ENCODE peak calls at places on chromosomes 11 and 22, in nine cellular contexts. S, I, F, C, U, V, N, H and B are unnamed samples. For H3K27me3, the result is how much of the 10 kb centered on the place peaks cover.

GRCh38 chr11:43547900-43548381 is 132.6 kb upstream of the HSD17B12 start:
- DNase-seq in N (no peak), U (peak), C (no peak), H (no peak), I (peak), V (no peak), S (no peak), F (peak), B (no peak)

GRCh38 chr11:4697583-4697982 is at the start of gene OR51E2:
- DNase-seq in C (peak), V (peak), S (no peak), F (no peak), U (no peak), N (no peak), I (peak), H (no peak), B (no peak)

GRCh38 chr11:19093976-19094375 is 23.0 kb upstream of the ZDHHC13 start:
- DNase-seq in F (no peak), H (no peak), S (no peak), C (no peak), N (no peak), V (no peak), U (no peak), I (no peak), B (no peak)

GRCh38 chr11:70539360-70540095 is 141.2 kb downstream of the CTTN start:
- DNase-seq in H (no peak), C (no peak), U (no peak), S (peak), F (no peak), I (no peak), V (no peak), N (no peak), B (no peak)

GRCh38 chr22:47406180-47406723 is 643.8 kb downstream of the TBC1D22A start:
- DNase-seq in C (no peak), V (no peak), U (no peak), N (no peak), H (no peak), I (no peak), S (no peak), F (no peak), B (no peak)

GRCh38 chr11:109023029-109023428 is 358.2 kb downstream of the DDX10 start:
- DNase-seq in C (no peak), I (no peak), S (no peak), U (no peak), N (no peak), H (no peak), F (no peak), V (no peak), B (no peak)

GRCh38 chr11:47314992-47315391 is 37.5 kb downstream of the MYBPC3 start:
- DNase-seq in C (no peak), I (no peak), H (no peak), S (no peak), F (no peak), N (no peak), V (no peak), U (no peak), B (no peak)

GRCh38 chr11:47938791-47939560 is 41.4 kb upstream of the PTPRJ start:
- DNase-seq in S (no peak), F (no peak), U (no peak), H (no peak), C (no peak), I (no peak), N (no peak), V (no peak), B (no peak)

GRCh38 chr11:120835601-120836228 is 188.2 kb upstream of the TBCEL start:
- DNase-seq in F (no peak), H (no peak), V (no peak), C (no peak), I (no peak), N (no peak), U (no peak), S (no peak), B (no peak)

GRCh38 chr22:22884888-22885840 is 2.5 kb upstream of the IGLL5 start:
- DNase-seq in I (no peak), H (peak), S (no peak), V (no peak), U (no peak), N (no peak), C (no peak), F (no peak), B (no peak)

GRCh38 chr11:131606936-131607335 is 236.5 kb downstream of the NTM start:
- DNase-seq in V (no peak), N (no peak), F (no peak), C (no peak), S (no peak), H (no peak), U (no peak), I (no peak), B (no peak)

GRCh38 chr11:95132956-95133355 is 43.3 kb downstream of the ENDOD1 start:
- DNase-seq in H (no peak), I (no peak), C (no peak), N (no peak), S (no peak), F (no peak), U (peak), V (no peak), B (no peak)

GRCh38 chr22:19876314-19876940 is 21.8 kb upstream of the GNB1L start:
- DNase-seq in V (no peak), C (no peak), I (no peak), H (no peak), N (no peak), U (no peak), F (peak), S (peak), B (no peak)

GRCh38 chr22:27203276-27203660 is 545.9 kb downstream of the MIAT start:
- DNase-seq in N (no peak), U (no peak), I (no peak), V (no peak), F (no peak), C (no peak), H (no peak), S (no peak), B (no peak)

GRCh38 chr11:59173080-59173963 is 1.4 kb downstream of the DTX4 start:
- DNase-seq in N (no peak), C (no peak), U (peak), V (no peak), S (peak), F (no peak), H (peak), I (peak), B (no peak)

GRCh38 chr11:19753451-19754041 is 40.9 kb downstream of the NAV2 start:
- DNase-seq in S (peak), H (no peak), C (no peak), I (no peak), F (no peak), V (no peak), N (no peak), U (no peak), B (no peak)

GRCh38 chr22:29744902-29745301 is 21.9 kb downstream of the ZMAT5 start:
- DNase-seq in U (peak), V (no peak), I (no peak), H (no peak), F (peak), N (no peak), S (no peak), C (peak), B (no peak)

GRCh38 chr22:26442086-26442756 is 13.2 kb downstream of the ASPHD2 start:
- DNase-seq in N (no peak), V (no peak), F (no peak), H (no peak), C (no peak), S (no peak), U (no peak), I (no peak), B (no peak)

GRCh38 chr11:94767701-94768601 is at the start of gene AMOTL1:
- DNase-seq in V (peak), N (no peak), U (peak), S (peak), C (peak), I (peak), F (peak), H (peak), B (peak)

GRCh38 chr11:125390949-125391348 is 105.1 kb downstream of the FEZ1 start:
- DNase-seq in I (peak), C (peak), U (peak), S (no peak), F (no peak), N (no peak), H (no peak), V (no peak), B (no peak)

GRCh38 chr11:4134844-4135243 is 40.2 kb downstream of the RRM1 start:
- DNase-seq in S (no peak), V (no peak), I (no peak), N (no peak), H (no peak), F (no peak), C (peak), U (peak), B (no peak)

GRCh38 chr22:23574371-23574811 is 5.7 kb downstream of the IGLL1 start:
- DNase-seq in U (no peak), C (no peak), F (no peak), N (no peak), V (no peak), I (no peak), S (peak), H (no peak), B (no peak)

GRCh38 chr22:24801906-24802504 is 4.0 kb upstream of the SGSM1 start:
- DNase-seq in V (no peak), C (no peak), U (no peak), H (no peak), I (no peak), S (no peak), F (no peak), N (no peak), B (no peak)

GRCh38 chr11:118312328-118312727 is 7.8 kb downstream of the CD3E start:
- DNase-seq in S (no peak), H (no peak), F (no peak), U (no peak), I (no peak), N (no peak), V (no peak), C (no peak), B (no peak)

GRCh38 chr22:44405661-44406060 is 92.4 kb downstream of the RTL6 start:
- DNase-seq in I (no peak), C (no peak), H (no peak), F (no peak), N (no peak), S (peak), U (no peak), V (no peak), B (no peak)

GRCh38 chr11:1176224-1177019 is 18.7 kb downstream of the MUC5AC start:
- DNase-seq in C (no peak), N (no peak), U (no peak), H (no peak), F (no peak), S (no peak), V (no peak), I (no peak), B (no peak)

DNA sequence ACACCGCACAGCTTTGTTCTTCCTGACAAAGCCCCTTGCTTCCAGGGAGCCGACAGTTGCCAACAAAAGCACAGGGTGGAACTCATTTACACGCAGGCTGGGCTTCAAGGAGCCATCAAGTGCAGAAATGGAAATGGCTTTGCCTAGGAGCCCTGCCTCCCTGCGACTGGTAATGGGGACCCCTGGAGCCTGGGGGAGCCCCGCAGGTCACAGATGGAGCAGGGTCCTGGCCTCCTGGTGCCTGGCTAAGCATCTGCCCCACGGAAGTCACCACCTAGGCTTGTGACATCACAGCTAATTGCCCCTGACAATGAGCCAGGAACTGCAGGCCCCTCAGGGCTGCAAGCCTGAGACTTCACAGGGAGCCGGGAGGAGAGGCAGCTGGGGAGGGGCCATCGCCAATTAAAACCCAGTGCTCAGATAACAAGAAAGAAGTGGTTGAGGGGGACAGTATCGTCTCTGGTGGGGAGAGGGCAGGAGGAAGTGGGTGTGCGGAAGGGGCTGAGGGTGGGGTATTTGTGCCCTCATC is 66.8 kb downstream of the NFAM1 start:
- DNase-seq in S (no peak), N (no peak), H (no peak), V (no peak), I (peak), U (no peak), F (no peak), C (no peak), B (no peak)
- H3K4me3 ChIP-seq in S (no peak), N (no peak), H (no peak), V (peak), I (peak), U (no peak), F (no peak), C (no peak), B (no peak)

GRCh38 chr22:39805117-39805516 is 88.4 kb downstream of the ENTHD1 start:
- DNase-seq in S (no peak), C (no peak), V (no peak), N (no peak), I (no peak), U (no peak), F (no peak), H (no peak), B (no peak)
- H3K27me3 ChIP-seq in S (under half), C (under half), V (under half), N (under half), I (half or more), U (under half), F (under half), H (under half), B (half or more)

DNA sequence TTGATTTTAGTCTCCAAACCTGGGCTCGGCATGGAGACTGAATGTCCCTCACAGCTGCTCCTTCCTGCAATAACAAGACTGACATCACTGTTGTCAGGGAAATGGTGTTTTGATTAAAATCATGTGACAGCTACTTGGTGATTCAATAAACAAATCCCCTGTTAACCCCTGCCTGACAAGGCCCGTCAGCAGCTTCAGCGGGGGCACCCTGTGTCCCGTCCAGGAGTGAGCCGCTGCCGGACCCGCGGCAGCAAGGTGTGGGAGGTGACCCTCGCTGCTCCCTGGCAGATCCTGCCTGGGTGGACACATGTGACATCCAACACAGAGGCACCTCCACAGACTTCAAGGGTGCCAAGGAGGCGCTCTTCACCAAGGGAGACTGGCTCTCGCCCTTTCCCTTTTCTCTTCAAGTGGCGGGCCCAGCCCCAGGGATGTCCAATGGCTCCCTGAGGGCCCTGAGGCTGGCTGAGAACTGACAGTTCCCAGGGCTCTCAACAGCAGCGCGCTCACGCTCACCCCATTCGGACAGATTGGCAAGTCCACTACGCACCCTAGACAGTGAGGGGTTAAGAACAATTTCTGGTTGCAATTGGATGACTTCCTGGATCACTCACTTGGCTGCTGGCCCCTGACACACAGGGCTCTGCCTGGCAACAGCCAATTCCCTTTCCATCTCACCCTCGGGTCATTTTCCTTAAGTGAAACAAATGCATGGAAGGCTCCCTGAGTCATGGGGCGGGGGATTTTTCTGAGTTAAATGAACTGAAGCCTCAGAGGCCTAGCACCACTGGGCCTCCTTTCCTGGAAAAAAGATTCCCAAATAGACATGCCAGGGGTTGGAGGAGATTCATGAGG is 30.7 kb downstream of the PPP2R1B start:
- DNase-seq in H (peak), F (peak), I (no peak), N (no peak), U (peak), V (no peak), C (peak), S (no peak), B (no peak)
- H3K4me3 ChIP-seq in H (peak), F (peak), I (no peak), N (no peak), U (no peak), V (no peak), C (peak), S (peak), B (peak)

GRCh38 chr11:17722000-17722643 is 2.8 kb downstream of the MYOD1 start:
- DNase-seq in I (peak), U (peak), N (no peak), S (no peak), H (no peak), F (no peak), C (no peak), V (no peak), B (no peak)
- H3K27me3 ChIP-seq in I (half or more), U (half or more), N (under half), S (half or more), H (half or more), F (under half), C (half or more), V (half or more), B (under half)

GRCh38 chr11:46099973-46100335 is 21.3 kb downstream of the PHF21A start:
- DNase-seq in I (no peak), C (no peak), F (no peak), S (no peak), H (no peak), N (no peak), U (peak), V (no peak), B (no peak)
- H3K4me3 ChIP-seq in I (no peak), C (peak), F (peak), S (peak), H (peak), N (peak), U (no peak), V (no peak), B (no peak)

DNA sequence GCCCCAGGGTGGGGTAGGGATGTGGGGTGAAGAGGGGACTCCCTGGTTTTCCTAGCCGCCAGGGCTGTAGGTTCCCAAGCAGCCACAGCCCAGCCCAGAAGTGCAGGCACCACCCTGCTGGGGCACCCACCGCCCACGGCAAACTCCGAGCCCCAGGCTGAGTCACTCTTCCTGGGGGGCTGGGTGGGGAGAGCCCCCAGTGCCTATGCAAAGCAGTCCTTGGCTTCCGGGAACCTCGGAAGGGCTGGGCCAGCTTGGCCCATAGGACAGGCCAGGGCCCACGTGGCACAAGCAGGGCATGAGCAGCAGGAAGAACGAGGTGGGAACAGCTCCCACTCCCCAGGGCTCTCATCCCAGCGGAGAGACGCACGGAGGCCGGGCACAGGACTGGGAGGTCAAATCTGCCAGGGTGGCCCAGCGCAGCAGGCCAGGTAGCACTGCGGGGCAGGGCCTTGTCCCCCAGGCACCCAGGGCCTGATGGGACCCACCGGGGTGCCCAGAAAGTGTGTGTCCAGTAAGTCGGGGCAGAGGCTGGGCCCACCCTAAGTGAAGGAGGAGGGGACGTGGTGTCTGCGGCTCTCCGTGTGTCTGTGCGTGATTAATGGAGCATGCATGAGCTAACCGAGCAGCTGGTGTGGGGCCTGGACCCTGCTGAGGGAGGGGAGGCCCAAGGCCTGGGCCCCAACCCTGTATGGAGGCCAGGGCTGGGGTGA is 4.6 kb upstream of the IL17REL start:
- DNase-seq in H (no peak), C (no peak), I (peak), F (no peak), U (no peak), N (no peak), S (no peak), V (no peak), B (no peak)
- H3K27me3 ChIP-seq in H (half or more), C (half or more), I (half or more), F (under half), U (half or more), N (under half), S (half or more), V (under half), B (under half)

DNA sequence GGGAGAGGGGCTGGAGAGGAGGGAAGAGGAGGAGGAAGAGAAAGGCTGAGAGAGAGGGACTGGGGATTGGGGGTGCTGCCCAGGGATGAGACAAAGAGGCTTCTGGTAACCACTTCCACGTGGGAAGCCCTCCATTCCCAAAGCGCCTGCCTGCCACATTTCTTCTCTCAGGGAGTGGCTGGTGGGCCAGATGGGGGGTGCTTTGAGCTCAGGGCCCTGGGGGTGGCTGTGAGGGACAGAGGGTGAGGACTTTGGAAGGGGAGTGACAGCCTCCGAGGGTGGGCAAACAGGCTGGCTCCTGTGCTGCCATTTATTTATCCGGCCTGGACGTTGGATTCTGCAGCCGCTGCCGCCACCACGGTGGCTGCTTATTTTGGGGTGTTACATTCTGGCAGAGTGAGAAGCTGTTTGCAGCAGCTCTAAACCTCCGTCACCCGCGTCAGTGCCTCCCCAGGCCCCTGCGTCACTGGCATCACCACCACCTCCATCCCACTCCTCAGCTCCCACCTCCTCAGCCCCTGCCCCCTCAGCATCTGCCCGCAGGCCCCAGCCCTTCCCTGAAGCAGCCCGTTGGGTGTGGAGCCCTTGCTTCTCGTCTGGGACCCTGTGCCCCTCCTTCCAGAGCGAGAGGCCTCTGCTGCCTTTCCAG is 1.6 kb downstream of the RTN4RL2 start:
- DNase-seq in V (no peak), I (no peak), N (no peak), H (no peak), F (no peak), S (no peak), C (no peak), U (no peak), B (no peak)
- H3K4me3 ChIP-seq in V (peak), I (no peak), N (no peak), H (peak), F (no peak), S (no peak), C (no peak), U (no peak), B (no peak)